ENCODE peak calls at places on chromosome 17, in eight cellular contexts. A is suprapubic skin, B is K562, G is transverse colon, N is vagina, M is HCT116, J is spleen, U is GM12878. D is an unnamed sample.

GRCh38 chr17:79623786-79624657 is 13.2 kb upstream of the RBFOX3 start:
- DNase-seq in A (peak; percentile 27), B (no peak), G (peak; percentile 5), N (peak; percentile 95), M (no peak), J (peak; percentile 51), U (no peak), D (no peak)

GRCh38 chr17:16013943-16014407 is 14.4 kb downstream of the TTC19 start:
- DNase-seq in A (no peak), B (no peak), G (no peak), N (no peak), M (peak; percentile 36), J (no peak), U (no peak), D (no peak)

GRCh38 chr17:78524870-78525510 is 52.2 kb downstream of the DNAH17 start:
- DNase-seq in A (no peak), B (no peak), G (no peak), N (no peak), M (no peak), J (peak; percentile 57), U (no peak), D (no peak)

GRCh38 chr17:27573971-27574525 is 56.9 kb upstream of the LGALS9 start:
- DNase-seq in A (no peak), B (peak; percentile 73), G (no peak), N (no peak), M (no peak), J (no peak), U (no peak), D (no peak)

GRCh38 chr17:45147581-45148182 is 593 bp upstream of the HEXIM1 start:
- DNase-seq in A (no peak), B (peak; percentile 70), G (peak; percentile 82), N (no peak), M (peak; percentile 95), J (peak; percentile 95), U (peak; percentile 85), D (peak; percentile 88)

GRCh38 chr17:44677136-44677535 is 12.4 kb downstream of the CCDC43 start:
- DNase-seq in A (no peak), B (no peak), G (no peak), N (no peak), M (no peak), J (no peak), U (no peak), D (no peak)

GRCh38 chr17:62653002-62653830 is 25.7 kb downstream of the MRC2 start:
- DNase-seq in A (peak; percentile 83), B (peak; percentile 88), G (peak; percentile 52), N (no peak), M (no peak), J (peak; percentile 82), U (peak; percentile 64), D (peak; percentile 45)

GRCh38 chr17:15262291-15263205 is 2.6 kb downstream of the PMP22 start:
- DNase-seq in A (peak; percentile 95), B (peak; percentile 79), G (peak; percentile 85), N (no peak), M (peak; percentile 87), J (peak; percentile 79), U (no peak), D (no peak)

GRCh38 chr17:50682441-50682840 is 25.3 kb downstream of the ANKRD40 start:
- DNase-seq in A (peak; percentile 20), B (no peak), G (no peak), N (no peak), M (no peak), J (no peak), U (no peak), D (no peak)
- TF ChIP-seq POLR2AphosphoS5 in A (no peak), B (no peak), G (no peak), N (no peak), M (no peak), J (no peak), U (no peak), D (no peak)

DNA sequence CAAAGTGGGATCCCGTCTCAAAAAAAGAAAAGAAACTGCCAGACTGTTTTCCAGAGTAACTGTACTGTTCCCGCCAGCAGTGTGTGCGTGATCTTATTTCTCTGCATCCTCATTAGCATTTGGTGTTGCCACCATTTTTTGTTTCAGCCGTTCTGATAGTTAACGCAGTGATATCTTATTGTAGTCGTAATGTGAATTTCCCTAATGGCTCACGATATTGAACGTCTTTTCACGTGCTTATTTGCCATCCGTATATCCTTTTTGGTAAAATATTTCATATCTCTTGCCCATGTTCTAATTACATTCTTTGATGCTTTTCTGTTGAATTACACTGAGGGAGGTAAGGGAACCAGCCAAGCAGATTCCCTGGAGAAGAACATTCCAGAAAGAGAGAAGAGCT is 92.4 kb downstream of the SEC14L1 start:
- DNase-seq in A (no peak), B (no peak), G (no peak), N (no peak), M (no peak), J (no peak), U (no peak), D (no peak)
- H3K27ac ChIP-seq in A (no peak overlapping the region), B (peak overlapping the region; percentile 84), G (no peak overlapping the region), N (no peak overlapping the region), M (no peak overlapping the region), J (peak overlapping the region; percentile 82), U (no peak overlapping the region), D (no peak overlapping the region)

GRCh38 chr17:1289695-1290094 is 10.2 kb downstream of the TRARG1 start:
- DNase-seq in A (no peak), B (no peak), G (no peak), N (no peak), M (no peak), J (no peak), U (no peak), D (no peak)

GRCh38 chr17:1294157-1294717 is 14.8 kb downstream of the TRARG1 start:
- DNase-seq in A (no peak), B (no peak), G (peak; percentile 52), N (no peak), M (no peak), J (peak; percentile 86), U (no peak), D (peak; percentile 1)

GRCh38 chr17:1286379-1287106 is 7.1 kb downstream of the TRARG1 start:
- DNase-seq in A (no peak), B (no peak), G (no peak), N (no peak), M (no peak), J (no peak), U (no peak), D (no peak)

DNA sequence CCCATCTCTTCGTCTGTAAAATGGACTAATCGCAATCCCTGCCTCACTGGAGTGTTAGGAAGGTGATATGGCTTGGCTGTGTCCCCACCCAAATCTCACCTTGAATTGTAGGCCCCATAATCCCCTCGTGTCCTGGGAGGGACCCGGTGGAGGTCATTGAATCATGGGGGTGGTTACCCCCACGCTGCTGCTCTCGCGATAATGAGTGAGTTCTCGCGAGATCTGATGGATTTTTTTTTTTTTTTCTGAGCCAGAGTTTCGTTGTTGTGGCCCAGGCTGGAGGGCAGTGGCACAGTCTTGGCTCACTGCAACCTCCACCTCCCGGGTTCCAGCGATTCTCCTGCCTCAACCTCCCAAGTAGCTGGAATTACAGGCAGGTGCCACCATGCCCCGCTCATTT is 11.2 kb downstream of the TRARG1 start:
- DNase-seq in A (no peak), B (no peak), G (no peak), N (no peak), M (no peak), J (no peak), U (no peak), D (no peak)
- TF ChIP-seq POLR2AphosphoS5 in A (no peak), B (no peak), G (no peak), N (no peak), M (no peak), J (no peak), U (no peak), D (no peak)

GRCh38 chr17:2779545-2779944 is 16.7 kb upstream of the RAP1GAP2 start:
- DNase-seq in A (no peak), B (no peak), G (no peak), N (no peak), M (no peak), J (no peak), U (no peak), D (no peak)

GRCh38 chr17:2780256-2780655 is 16.0 kb upstream of the RAP1GAP2 start:
- DNase-seq in A (no peak), B (no peak), G (no peak), N (no peak), M (no peak), J (no peak), U (no peak), D (no peak)

GRCh38 chr17:2776589-2777241 is 19.5 kb upstream of the RAP1GAP2 start:
- DNase-seq in A (no peak), B (peak; percentile 15), G (peak; percentile 24), N (no peak), M (no peak), J (no peak), U (no peak), D (no peak)

GRCh38 chr17:2778489-2778888 is 17.7 kb upstream of the RAP1GAP2 start:
- DNase-seq in A (no peak), B (no peak), G (no peak), N (no peak), M (no peak), J (no peak), U (no peak), D (no peak)

GRCh38 chr17:2777242-2777867 is 18.9 kb upstream of the RAP1GAP2 start:
- DNase-seq in A (no peak), B (no peak), G (no peak), N (no peak), M (no peak), J (no peak), U (no peak), D (no peak)
- H3K27ac ChIP-seq in A (no peak overlapping the region), B (no peak overlapping the region), G (no peak overlapping the region), N (no peak overlapping the region), M (peak overlapping the region; percentile 35), J (no peak overlapping the region), U (no peak overlapping the region), D (no peak overlapping the region)

DNA sequence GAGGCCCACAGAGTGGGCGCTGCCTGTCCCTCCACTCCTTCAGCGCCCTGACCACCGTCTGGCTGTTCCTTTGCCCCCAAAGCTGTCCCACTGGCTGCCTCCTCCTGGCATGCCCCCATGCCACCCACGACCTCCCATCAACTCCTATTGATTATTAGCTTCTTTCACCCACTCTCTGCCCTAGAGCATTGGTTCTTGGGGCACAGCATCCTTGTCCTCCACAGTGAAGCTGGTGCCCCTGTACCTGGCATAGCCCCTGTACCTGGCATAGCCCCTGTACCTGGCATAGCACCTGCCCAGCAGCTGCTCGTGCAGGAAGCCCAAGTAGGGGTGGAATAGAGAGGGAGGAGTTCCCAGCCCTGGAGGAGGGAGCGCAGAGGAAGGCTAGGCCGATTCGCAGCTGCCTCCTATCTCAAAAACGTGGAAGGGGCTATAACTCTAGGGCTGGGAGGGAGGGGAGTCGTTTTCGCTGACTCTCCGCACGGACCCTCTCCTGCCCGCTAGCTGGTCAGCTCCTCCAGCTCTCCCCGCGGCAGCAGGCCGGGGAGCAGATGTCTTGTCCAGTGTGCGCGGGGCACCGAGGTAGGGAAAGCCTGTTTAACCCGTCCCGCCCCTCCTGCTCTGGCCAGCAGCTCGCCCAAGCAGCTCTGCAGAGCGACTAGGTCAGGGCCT is 5.7 kb upstream of the ACTG1 start:
- DNase-seq in A (no peak), B (no peak), G (peak; percentile 33), N (no peak), M (no peak), J (no peak), U (no peak), D (no peak)
- TF ChIP-seq POLR2AphosphoS5 in A (no peak), B (no peak), G (no peak), N (no peak), M (no peak), J (no peak), U (no peak), D (no peak)